ENCODE peak calls at places on chromosomes 5 and 9, in four cellular contexts. One of them, this sample, is unnamed.

GRCh38 chr5:1336749-1337489 is 8.0 kb downstream of the CLPTM1L start:
- DNase-seq in activated T-helper 1 cell treated with Interleukin-2 at 50 U/mL for 16 hours: no peak
- DNase-seq in SK-N-MC: no peak
- DNase-seq in BJ: no peak
- DNase-seq in this sample: no peak

GRCh38 chr5:43514471-43514815 is 505 bp downstream of the C5orf34 start:
- DNase-seq in activated T-helper 1 cell treated with Interleukin-2 at 50 U/mL for 16 hours: no peak
- DNase-seq in SK-N-MC: peak; percentile 12
- DNase-seq in BJ: peak; percentile 26
- DNase-seq in this sample: no peak

GRCh38 chr5:131081371-131081770 is 83.7 kb downstream of the HINT1 start:
- DNase-seq in activated T-helper 1 cell treated with Interleukin-2 at 50 U/mL for 16 hours: no peak
- DNase-seq in SK-N-MC: no peak
- DNase-seq in BJ: no peak
- DNase-seq in this sample: no peak

GRCh38 chr9:120932086-120932818 is 5.7 kb upstream of the TRAF1 start:
- DNase-seq in activated T-helper 1 cell treated with Interleukin-2 at 50 U/mL for 16 hours: no peak
- DNase-seq in SK-N-MC: no peak
- DNase-seq in BJ: no peak
- DNase-seq in this sample: no peak

GRCh38 chr5:95962475-95962773 is 773 bp upstream of the ELL2 start:
- DNase-seq in activated T-helper 1 cell treated with Interleukin-2 at 50 U/mL for 16 hours: no peak
- DNase-seq in SK-N-MC: no peak
- DNase-seq in BJ: no peak
- DNase-seq in this sample: no peak

GRCh38 chr9:86641970-86642369 is 287.8 kb upstream of the TUT7 start:
- DNase-seq in activated T-helper 1 cell treated with Interleukin-2 at 50 U/mL for 16 hours: no peak
- DNase-seq in SK-N-MC: no peak
- DNase-seq in BJ: no peak
- DNase-seq in this sample: no peak

GRCh38 chr5:153699035-153699434 is 208.6 kb downstream of the GRIA1 start:
- DNase-seq in activated T-helper 1 cell treated with Interleukin-2 at 50 U/mL for 16 hours: no peak
- DNase-seq in SK-N-MC: no peak
- DNase-seq in BJ: no peak
- DNase-seq in this sample: no peak

GRCh38 chr9:135474915-135475314 is 4.7 kb upstream of the PPP1R26 start:
- DNase-seq in activated T-helper 1 cell treated with Interleukin-2 at 50 U/mL for 16 hours: no peak
- DNase-seq in SK-N-MC: no peak
- DNase-seq in BJ: no peak
- DNase-seq in this sample: peak; percentile 41

GRCh38 chr9:94280409-94280989 is 21.4 kb downstream of the ZNF169 start:
- DNase-seq in activated T-helper 1 cell treated with Interleukin-2 at 50 U/mL for 16 hours: no peak
- DNase-seq in SK-N-MC: no peak
- DNase-seq in BJ: no peak
- DNase-seq in this sample: no peak

GRCh38 chr5:108060340-108060739 is 321.6 kb downstream of the FBXL17 start:
- DNase-seq in activated T-helper 1 cell treated with Interleukin-2 at 50 U/mL for 16 hours: no peak
- DNase-seq in SK-N-MC: no peak
- DNase-seq in BJ: no peak
- DNase-seq in this sample: no peak

GRCh38 chr9:121613009-121613766 is 38.2 kb upstream of the DAB2IP start:
- DNase-seq in activated T-helper 1 cell treated with Interleukin-2 at 50 U/mL for 16 hours: no peak
- DNase-seq in SK-N-MC: no peak
- DNase-seq in BJ: no peak
- DNase-seq in this sample: no peak

GRCh38 chr5:180104131-180104530 is 32.6 kb upstream of the RNF130 start:
- DNase-seq in activated T-helper 1 cell treated with Interleukin-2 at 50 U/mL for 16 hours: no peak
- DNase-seq in SK-N-MC: no peak
- DNase-seq in BJ: no peak
- DNase-seq in this sample: no peak

GRCh38 chr5:131952286-131952857 is 6.9 kb upstream of the MEIKIN start:
- DNase-seq in activated T-helper 1 cell treated with Interleukin-2 at 50 U/mL for 16 hours: no peak
- DNase-seq in SK-N-MC: peak; percentile 97
- DNase-seq in BJ: no peak
- DNase-seq in this sample: no peak

GRCh38 chr9:115913666-115914065 is 239.9 kb upstream of the PAPPA start:
- DNase-seq in activated T-helper 1 cell treated with Interleukin-2 at 50 U/mL for 16 hours: no peak
- DNase-seq in SK-N-MC: no peak
- DNase-seq in BJ: no peak
- DNase-seq in this sample: no peak